ENCODE peak calls at places on chromosomes 7 and 10, in six cellular contexts. T is skeletal muscle cell; K is stimulated activated naive CD8-positive, alpha-beta T cell treated with anti-CD3 and anti-CD28 coated beads, Interleukin-15, amount 100 ng/mL, for 72 hours; M is cardiac fibroblast; Z is hepatocyte; S is NCI-H1436. C is an unnamed sample.
A peak's percentile ranks its signal among the peaks of the same experiment; 100 is the strongest.

GRCh38 chr10:101291254-101292193 is 62.3 kb upstream of the LBX1 start:
- DNase-seq in Z (peak; percentile 85), M (peak; percentile 32), K (peak; percentile 49), S (peak; percentile 64), T (no peak), C (peak; percentile 27)

GRCh38 chr7:155288055-155288454 is 9.6 kb upstream of the INSIG1 start:
- DNase-seq in K (no peak), T (no peak), Z (no peak), S (no peak), M (no peak), C (no peak)

GRCh38 chr7:29499932-29500331 is 63.7 kb upstream of the PRR15 start:
- DNase-seq in K (no peak), S (no peak), Z (no peak), M (no peak), T (no peak), C (no peak)

GRCh38 chr7:70215491-70215890 is 617.2 kb downstream of the AUTS2 start:
- DNase-seq in T (peak; percentile 70), M (peak; percentile 4), S (no peak), K (no peak), Z (no peak), C (no peak)

GRCh38 chr10:46267132-46267985 is 19.4 kb upstream of the ANTXRL start:
- DNase-seq in Z (no peak), T (no peak), K (no peak), M (no peak), S (no peak), C (no peak)

GRCh38 chr10:3396116-3396515 is 223.5 kb upstream of the PITRM1 start:
- DNase-seq in T (no peak), S (no peak), K (no peak), Z (no peak), M (no peak), C (no peak)

GRCh38 chr10:137031-137430 is 1.8 kb downstream of the ZMYND11 start:
- DNase-seq in T (no peak), M (no peak), K (peak; percentile 59), Z (peak; percentile 23), S (no peak), C (peak; percentile 14)

GRCh38 chr7:84720456-84721097 is 466.3 kb downstream of the SEMA3D start:
- DNase-seq in M (no peak), S (no peak), T (no peak), K (no peak), Z (no peak), C (no peak)

GRCh38 chr10:74873803-74874452 is 47.5 kb downstream of the KAT6B start:
- DNase-seq in Z (no peak), S (no peak), K (no peak), M (no peak), T (no peak), C (no peak)

GRCh38 chr7:721619-722248 is 4.8 kb upstream of the DNAAF5 start:
- DNase-seq in K (no peak), Z (no peak), S (no peak), M (peak; percentile 21), T (no peak), C (no peak)

GRCh38 chr7:151807876-151808275 is 69.0 kb downstream of the PRKAG2 start:
- DNase-seq in T (no peak), K (no peak), S (no peak), Z (no peak), M (no peak), C (no peak)

GRCh38 chr10:31426425-31426824 is 107.4 kb downstream of the ZEB1 start:
- DNase-seq in T (peak; percentile 84), M (peak; percentile 90), S (no peak), Z (peak; percentile 8), K (no peak), C (peak; percentile 78)

GRCh38 chr7:138195207-138195606 is 118.9 kb downstream of the AKR1D1 start:
- DNase-seq in M (no peak), S (no peak), K (no peak), Z (no peak), T (no peak), C (peak; percentile 19)

GRCh38 chr7:919114-919442 is 35.4 kb downstream of the ADAP1 start:
- DNase-seq in M (no peak), K (no peak), Z (no peak), T (no peak), S (no peak), C (no peak)

GRCh38 chr7:112180223-112180622 is 26.0 kb downstream of the DOCK4 start:
- DNase-seq in Z (no peak), K (no peak), M (no peak), T (no peak), S (no peak), C (no peak)

GRCh38 chr10:86957471-86958108 is at the start of gene MMRN2:
- DNase-seq in Z (no peak), M (peak; percentile 60), T (no peak), S (no peak), K (no peak), C (no peak)

C was measured in H4.